ENCODE peak calls at places on chromosomes 12 and 14, in six cellular contexts. T, I, B, C, S and Y are unnamed samples.

GRCh38 chr12:34294671-34295365 is 272.5 kb downstream of the ALG10 start:
- DNase-seq in T (no peak), S (no peak), B (no peak), C (no peak), I (no peak), Y (peak)

GRCh38 chr12:52184813-52185212 is 7.0 kb downstream of the KRT80 start:
- DNase-seq in C (no peak), B (no peak), I (no peak), T (no peak), S (no peak), Y (no peak)

GRCh38 chr12:43044241-43044640 is 454.7 kb upstream of the PRICKLE1 start:
- DNase-seq in B (no peak), S (no peak), I (no peak), T (no peak), C (no peak), Y (no peak)

GRCh38 chr14:31180299-31181051 is 27.1 kb downstream of the HECTD1 start:
- DNase-seq in S (no peak), B (no peak), I (no peak), T (no peak), C (no peak), Y (no peak)

GRCh38 chr12:103208006-103208405 is 250.5 kb downstream of the ASCL1 start:
- DNase-seq in I (no peak), S (no peak), T (no peak), C (no peak), B (no peak), Y (no peak)

GRCh38 chr14:21241218-21241819 is 27.9 kb downstream of the HNRNPC start:
- DNase-seq in S (no peak), I (no peak), C (no peak), T (no peak), B (no peak), Y (no peak)

GRCh38 chr12:39122562-39123204 is 217.3 kb upstream of the CPNE8 start:
- DNase-seq in B (no peak), C (no peak), S (no peak), I (no peak), T (no peak), Y (no peak)

GRCh38 chr12:6038160-6038559 is 86.3 kb downstream of the VWF start:
- DNase-seq in C (no peak), T (peak), S (peak), I (no peak), B (no peak), Y (no peak)

GRCh38 chr12:64670856-64671639 is 60.8 kb downstream of the RASSF3 start:
- DNase-seq in I (no peak), T (no peak), S (peak), B (no peak), C (no peak), Y (no peak)

GRCh38 chr14:43184540-43184939 is 1322.5 kb downstream of the FSCB start:
- DNase-seq in C (no peak), I (no peak), S (no peak), B (no peak), T (no peak), Y (no peak)

GRCh38 chr14:32205984-32206383 is 2.9 kb upstream of the RNU6-8 start:
- DNase-seq in B (no peak), T (no peak), I (no peak), C (no peak), S (no peak), Y (no peak)

GRCh38 chr12:27068863-27069262 is 13.5 kb downstream of the C12orf71 start:
- DNase-seq in T (no peak), I (no peak), S (no peak), B (no peak), C (no peak), Y (no peak)

GRCh38 chr12:128613821-128614220 is 209.9 kb downstream of the SLC15A4 start:
- DNase-seq in I (no peak), S (no peak), T (no peak), C (no peak), B (no peak), Y (no peak)

GRCh38 chr14:51419685-51420084 is 179.6 kb downstream of the TMX1 start:
- DNase-seq in I (no peak), C (no peak), T (peak), S (no peak), B (no peak), Y (no peak)

GRCh38 chr14:103763730-103764488 is 48.3 kb downstream of the ZFYVE21 start:
- DNase-seq in I (no peak), S (no peak), C (no peak), T (no peak), B (no peak), Y (no peak)

GRCh38 chr12:87866602-87867292 is 162.5 kb downstream of the C12orf50 start:
- DNase-seq in I (no peak), S (peak), C (no peak), B (no peak), T (no peak), Y (no peak)

GRCh38 chr12:66725031-66725430 is 46.2 kb upstream of the GRIP1 start:
- DNase-seq in S (peak), I (no peak), B (no peak), T (no peak), C (no peak), Y (no peak)

GRCh38 chr14:52033131-52033642 is 35.7 kb downstream of the NID2 start:
- DNase-seq in B (no peak), S (peak), C (no peak), T (no peak), I (no peak), Y (no peak)

GRCh38 chr14:89349196-89350008 is 67.6 kb downstream of the FOXN3 start:
- DNase-seq in S (peak), T (peak), I (no peak), C (no peak), B (no peak), Y (no peak)

GRCh38 chr12:95237315-95237714 is 19.7 kb downstream of the VEZT start:
- DNase-seq in C (no peak), T (no peak), S (no peak), B (no peak), I (no peak), Y (no peak)

GRCh38 chr14:71142375-71143038 is 235.2 kb downstream of the PCNX1 start:
- DNase-seq in I (no peak), B (no peak), T (peak), S (peak), C (no peak), Y (no peak)

GRCh38 chr14:105617201-105617777 is 90.9 kb downstream of the TMEM121 start:
- DNase-seq in B (no peak), T (no peak), S (no peak), C (no peak), I (no peak), Y (no peak)

GRCh38 chr14:66507181-66507721 is 696 bp upstream of the GPHN start:
- DNase-seq in C (no peak), I (no peak), T (no peak), S (no peak), B (no peak), Y (no peak)

GRCh38 chr12:3913278-3913677 is 40.1 kb upstream of the PARP11 start:
- DNase-seq in T (no peak), I (no peak), B (no peak), S (no peak), C (no peak), Y (no peak)

GRCh38 chr12:131445184-131445974 is 265.5 kb upstream of the SFSWAP start:
- DNase-seq in B (no peak), S (no peak), T (no peak), I (no peak), C (no peak), Y (no peak)

GRCh38 chr14:38047518-38047917 is 160.2 kb upstream of the SSTR1 start:
- DNase-seq in C (no peak), B (no peak), S (no peak), T (no peak), I (peak), Y (no peak)

GRCh38 chr14:77076118-77076631 is 21.9 kb upstream of the CIPC start:
- DNase-seq in S (no peak), I (peak), B (peak), T (no peak), C (peak), Y (peak)

GRCh38 chr12:107584523-107584922 is 101.1 kb upstream of the PWP1 start:
- DNase-seq in T (no peak), B (no peak), C (no peak), S (no peak), I (no peak), Y (no peak)

DNA sequence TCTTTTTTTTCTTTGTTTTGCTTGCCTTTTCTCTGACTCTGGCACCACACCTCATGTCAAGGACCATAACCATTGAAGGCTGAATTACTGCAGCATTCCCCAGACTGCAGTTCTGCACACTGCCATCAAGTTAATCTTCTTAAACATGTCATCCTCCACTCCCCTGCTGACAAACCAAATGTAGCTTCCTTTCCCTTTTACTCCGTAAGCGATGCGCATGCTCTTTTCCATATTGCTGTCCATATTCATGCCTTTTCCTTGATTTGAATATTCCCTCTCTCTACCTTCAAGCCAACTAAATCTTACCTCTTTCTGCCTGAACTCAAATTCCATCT is 13.6 kb downstream of the GPX2 start:
- DNase-seq in C (no peak), I (no peak), S (no peak), B (no peak), T (no peak), Y (no peak)
- H3K27ac ChIP-seq in C (peak), I (no peak), S (no peak), B (peak), T (peak), Y (no peak)

GRCh38 chr12:68498736-68499135 is 112.0 kb upstream of the RAP1B start:
- DNase-seq in B (no peak), I (no peak), C (no peak), T (no peak), S (no peak), Y (no peak)

GRCh38 chr12:68499616-68500015 is 111.1 kb upstream of the RAP1B start:
- DNase-seq in T (no peak), S (peak), C (no peak), B (no peak), I (no peak), Y (no peak)

GRCh38 chr12:68497702-68498101 is 113.0 kb upstream of the RAP1B start:
- DNase-seq in T (no peak), I (no peak), C (no peak), B (no peak), S (peak), Y (no peak)

GRCh38 chr12:68495666-68496065 is 115.0 kb upstream of the RAP1B start:
- DNase-seq in T (no peak), S (peak), C (no peak), B (no peak), I (no peak), Y (no peak)

GRCh38 chr12:68497112-68497511 is 113.6 kb upstream of the RAP1B start:
- DNase-seq in C (no peak), I (no peak), B (no peak), T (no peak), S (peak), Y (no peak)
- H3K27ac ChIP-seq in C (no peak), I (no peak), B (no peak), T (no peak), S (no peak), Y (no peak)

DNA sequence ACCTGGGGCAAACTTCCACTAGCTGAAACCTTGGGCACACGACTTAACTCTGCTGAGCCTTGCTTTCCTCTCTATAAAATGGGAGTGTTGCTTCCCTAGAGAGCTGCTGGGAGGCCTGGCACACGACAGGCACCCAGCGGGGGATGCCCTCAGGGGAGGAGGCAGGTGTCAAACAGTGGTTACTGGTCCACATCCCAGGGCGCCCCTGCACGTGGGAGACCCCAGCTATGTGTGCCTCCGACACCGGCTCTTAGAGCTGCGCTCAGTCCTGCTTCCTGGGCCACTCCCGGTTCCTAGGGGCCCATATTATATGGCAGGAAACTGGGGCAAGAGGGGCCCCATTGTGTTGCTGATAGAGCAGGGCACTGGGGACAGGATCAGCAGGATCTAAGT is 47.3 kb downstream of the CHGA start:
- DNase-seq in I (no peak), S (no peak), T (no peak), B (peak), C (no peak), Y (no peak)
- H3K27ac ChIP-seq in I (peak), S (no peak), T (no peak), B (no peak), C (no peak), Y (peak)

GRCh38 chr12:47901285-47902093 is 3.3 kb downstream of the VDR start:
- DNase-seq in T (no peak), I (no peak), B (no peak), C (no peak), S (no peak), Y (no peak)
- H3K27ac ChIP-seq in T (no peak), I (no peak), B (peak), C (no peak), S (no peak), Y (no peak)

DNA sequence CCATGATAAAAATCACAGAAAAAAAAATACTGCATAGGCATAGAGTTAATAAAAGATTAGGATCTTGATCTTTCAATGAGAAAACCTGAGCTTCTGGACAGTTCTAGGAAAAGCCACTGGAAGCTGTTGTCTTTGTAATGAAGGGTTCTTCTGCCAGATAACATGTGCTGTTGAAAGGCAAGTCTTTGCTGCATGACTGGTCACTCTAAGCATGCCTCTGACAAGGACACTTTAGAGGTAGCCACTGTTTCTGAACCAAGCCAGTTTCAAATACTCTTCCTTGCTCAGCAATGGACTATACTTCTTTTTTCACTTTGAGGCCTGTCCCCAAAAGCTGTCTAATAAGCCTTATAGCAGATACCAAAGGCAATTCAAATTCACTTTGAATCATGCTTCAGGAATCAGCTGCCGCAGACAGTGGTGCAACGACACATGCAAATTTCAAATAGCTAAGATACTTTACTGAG is 70.2 kb downstream of the BTG1 start:
- DNase-seq in C (no peak), I (no peak), S (peak), T (no peak), B (no peak), Y (no peak)
- H3K27ac ChIP-seq in C (peak), I (no peak), S (peak), T (no peak), B (no peak), Y (peak)

GRCh38 chr14:100302616-100303015 is 3.6 kb downstream of the SLC25A29 start:
- DNase-seq in S (no peak), B (no peak), T (no peak), C (no peak), I (no peak), Y (no peak)
- H3K27ac ChIP-seq in S (no peak), B (no peak), T (no peak), C (no peak), I (no peak), Y (no peak)

DNA sequence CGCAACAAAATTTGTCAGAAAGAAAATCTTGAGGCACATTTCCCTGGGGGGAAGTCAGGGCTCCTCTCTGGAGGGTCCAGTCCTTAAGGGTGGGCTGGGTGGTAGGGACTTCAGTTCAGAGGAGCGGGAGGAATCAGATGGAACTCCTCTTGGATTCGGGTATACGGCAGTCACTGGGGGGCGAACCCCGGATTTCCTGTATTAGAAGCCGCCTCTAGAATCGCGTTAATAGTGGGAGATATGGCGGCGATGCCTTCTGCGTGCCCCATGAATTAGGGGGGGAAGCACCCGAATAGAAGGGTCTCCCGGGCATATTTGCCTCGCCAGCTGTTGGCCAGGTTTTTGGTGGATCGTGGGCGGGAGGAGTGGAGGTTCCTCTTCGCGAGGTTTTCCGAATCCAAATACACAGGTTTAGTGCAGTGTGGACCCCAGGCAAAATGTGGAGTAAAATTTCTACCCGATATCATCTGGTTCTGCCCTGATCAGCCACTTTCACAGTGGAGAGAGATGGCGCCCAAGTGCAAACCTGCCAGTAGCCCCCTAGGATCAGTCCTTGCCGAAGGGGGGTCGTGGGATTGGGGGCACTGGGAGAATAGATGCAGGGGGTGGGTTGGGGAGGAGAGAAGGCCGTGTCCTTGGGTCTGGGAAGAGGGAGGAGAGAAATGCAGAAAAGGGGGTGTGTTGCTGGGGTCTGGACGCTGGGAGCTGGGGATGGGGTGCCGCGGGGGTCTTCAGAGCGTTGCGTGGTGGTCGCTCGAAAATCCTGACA is 637 bp downstream of the MEG3 start:
- DNase-seq in S (no peak), C (no peak), I (no peak), B (no peak), T (no peak), Y (peak)
- H3K27ac ChIP-seq in S (peak), C (no peak), I (peak), B (no peak), T (no peak), Y (no peak)

GRCh38 chr14:54652188-54652889 is 85.4 kb downstream of the SAMD4A start:
- DNase-seq in B (peak), T (no peak), C (peak), S (peak), I (peak), Y (peak)
- H3K27ac ChIP-seq in B (peak), T (no peak), C (peak), S (peak), I (peak), Y (peak)

GRCh38 chr14:80942158-80942738 is 710 bp upstream of the CEP128 start:
- DNase-seq in B (no peak), C (no peak), T (no peak), S (no peak), I (no peak), Y (no peak)

GRCh38 chr14:80944861-80945617 is 3.5 kb upstream of the CEP128 start:
- DNase-seq in S (no peak), B (no peak), C (no peak), I (no peak), T (no peak), Y (no peak)

GRCh38 chr14:80946187-80946586 is 4.6 kb upstream of the CEP128 start:
- DNase-seq in I (no peak), B (no peak), C (no peak), S (no peak), T (no peak), Y (no peak)

GRCh38 chr14:80940146-80940545 is 1.4 kb downstream of the CEP128 start:
- DNase-seq in S (no peak), I (no peak), T (no peak), B (no peak), C (no peak), Y (no peak)

DNA sequence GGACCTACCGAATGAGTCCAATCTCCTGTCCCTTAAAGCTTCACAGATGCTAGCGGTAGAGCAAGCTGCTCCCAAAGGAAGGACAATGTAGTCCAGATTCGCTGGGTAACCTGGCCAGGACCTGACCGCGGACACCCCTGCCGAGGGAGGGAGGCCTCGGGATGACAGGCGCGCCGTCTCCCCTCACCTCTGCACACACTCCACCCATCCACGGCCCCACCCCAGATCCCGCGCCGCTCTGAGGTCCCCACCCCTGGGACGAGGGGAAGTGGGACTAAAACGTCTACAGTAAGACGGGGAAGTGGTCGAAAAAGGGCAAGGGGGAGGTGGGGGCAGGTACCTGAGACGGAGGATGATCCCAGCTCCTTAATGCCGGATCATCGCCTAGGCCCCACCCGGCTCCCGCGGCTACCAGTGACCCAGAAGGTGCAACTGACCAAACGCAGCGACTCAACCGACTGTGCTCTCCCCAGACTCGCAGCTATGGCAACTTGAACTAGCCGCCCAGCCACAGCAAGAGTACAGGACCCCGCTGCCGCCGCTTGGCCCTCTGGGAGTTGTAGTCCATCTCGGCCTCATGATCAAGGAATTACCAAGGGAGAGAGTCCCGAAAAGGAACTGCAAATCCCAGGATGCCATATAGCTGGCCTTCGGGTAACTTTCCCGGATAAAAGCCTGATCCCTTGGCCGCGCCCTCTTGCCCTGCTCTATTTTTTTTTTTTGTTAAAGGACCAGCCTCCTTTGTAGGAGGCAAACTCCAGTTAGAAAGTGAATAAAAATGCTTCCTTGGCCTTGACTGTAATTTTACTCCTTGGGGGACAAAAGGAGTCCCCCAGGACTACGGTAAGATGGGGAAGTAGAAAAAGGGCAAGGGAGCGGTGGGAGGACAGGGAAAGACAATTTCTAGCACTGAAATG is at the start of gene CEP128:
- DNase-seq in B (peak), T (peak), I (peak), C (peak), S (peak), Y (peak)
- H3K27ac ChIP-seq in B (peak), T (peak), I (peak), C (peak), S (peak), Y (no peak)